ENCODE peak calls at places on chromosomes 16 and 17, in four cellular contexts. Q is choroid plexus epithelial cell, T is glutamatergic neuron, N is heart right ventricle. I is an unnamed sample.

GRCh38 chr16:74438492-74438979 is 17.3 kb upstream of the CLEC18B start:
- DNase-seq in N (no peak), T (no peak), Q (no peak), I (no peak)

GRCh38 chr16:3173892-3174617 is 13.9 kb upstream of the OR1F1 start:
- DNase-seq in Q (no peak), N (no peak), T (peak; percentile 76), I (no peak)

GRCh38 chr17:8124350-8125195 is 667 bp upstream of the HES7 start:
- DNase-seq in N (no peak), T (no peak), Q (peak; percentile 49), I (no peak)

GRCh38 chr17:60154616-60155426 is 5.0 kb downstream of the CA4 start:
- DNase-seq in T (peak; percentile 54), Q (peak; percentile 66), N (peak; percentile 42), I (peak; percentile 26)

GRCh38 chr17:80265205-80266068 is 4.8 kb downstream of the RNF213 start:
- DNase-seq in T (no peak), N (no peak), Q (no peak), I (no peak)

GRCh38 chr16:939941-940340 is 30.8 kb downstream of the LMF1 start:
- DNase-seq in Q (no peak), N (no peak), T (no peak), I (no peak)

GRCh38 chr17:14699569-14700190 is 398.8 kb downstream of the HS3ST3B1 start:
- DNase-seq in Q (no peak), T (no peak), N (no peak), I (no peak)

GRCh38 chr16:68744744-68745280 is 7.7 kb downstream of the CDH1 start:
- DNase-seq in Q (peak; percentile 39), T (no peak), N (no peak), I (no peak)

GRCh38 chr17:61075988-61076387 is 323.7 kb upstream of the TBX2 start:
- DNase-seq in Q (no peak), T (no peak), N (no peak), I (no peak)

GRCh38 chr16:51095890-51096626 is 55.0 kb downstream of the SALL1 start:
- DNase-seq in Q (no peak), N (no peak), T (no peak), I (no peak)

GRCh38 chr17:82795615-82796014 is 43.8 kb downstream of the TBCD start:
- DNase-seq in Q (no peak), T (no peak), N (no peak), I (no peak)

GRCh38 chr17:15967706-15968399 is 22.9 kb downstream of the ADORA2B start:
- DNase-seq in Q (no peak), T (no peak), N (no peak), I (no peak)

DNA sequence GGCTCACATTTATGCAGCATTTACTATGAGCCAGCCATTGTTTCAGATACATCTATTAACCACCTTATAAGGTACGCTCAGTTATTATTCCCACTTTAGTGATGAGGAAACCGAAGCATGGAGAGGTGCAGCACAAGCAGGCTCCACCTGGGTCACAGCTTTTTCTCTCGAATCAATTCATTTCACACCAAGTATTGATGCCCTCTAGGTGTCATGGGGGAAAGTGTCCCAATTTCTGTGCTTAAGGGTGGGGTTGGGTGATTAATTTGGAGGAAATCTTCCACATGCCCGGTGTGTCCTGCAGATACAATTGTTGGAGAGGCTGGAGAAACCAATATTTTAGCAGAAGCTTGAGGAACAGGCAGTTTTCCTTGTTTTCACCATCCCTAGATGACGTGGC is 62.7 kb upstream of the DNAJA2 start:
- DNase-seq in Q (no peak), T (no peak), N (no peak), I (no peak)
- TF ChIP-seq CTCF in Q (no peak), T (no peak), N (no peak), I (no peak)

DNA sequence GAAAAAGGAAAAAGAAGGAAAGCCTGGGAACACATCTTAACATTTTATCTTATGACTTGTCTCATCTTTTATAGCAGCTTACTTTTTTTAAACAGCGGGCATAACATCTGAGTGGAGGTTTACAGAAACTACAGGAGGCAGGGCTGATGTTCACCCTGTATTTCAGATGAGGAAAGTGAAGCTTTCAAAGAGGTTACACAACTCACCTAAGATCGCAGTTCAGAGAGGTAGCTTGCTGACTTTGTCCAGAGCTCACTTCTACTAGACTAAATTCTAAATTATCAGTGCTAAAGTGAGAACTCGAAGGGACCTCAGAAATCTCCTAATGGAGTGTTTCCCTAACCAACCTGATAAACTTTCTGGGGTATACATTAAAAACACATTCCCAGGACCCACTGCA is 3.7 kb downstream of the MBTD1 start:
- DNase-seq in T (no peak), Q (no peak), N (no peak), I (no peak)
- TF ChIP-seq CTCF in T (no peak), Q (no peak), N (no peak), I (no peak)

GRCh38 chr16:81315271-81316175 is 761 bp downstream of the GAN start:
- DNase-seq in N (peak; percentile 53), T (peak; percentile 54), Q (peak; percentile 59), I (peak; percentile 46)
- TF ChIP-seq CTCF in N (no peak), T (no peak), Q (peak; percentile 9), I (no peak)

GRCh38 chr16:83954577-83955016 is 1.6 kb downstream of the OSGIN1 start:
- DNase-seq in N (no peak), Q (peak; percentile 40), T (no peak), I (peak; percentile 83)
- TF ChIP-seq CTCF in N (no peak), Q (peak; percentile 2), T (no peak), I (no peak)

GRCh38 chr17:38460716-38461650 is 32.7 kb downstream of the ARHGAP23 start:
- DNase-seq in Q (no peak), T (no peak), N (no peak), I (no peak)
- TF ChIP-seq CTCF in Q (no peak), T (no peak), N (no peak), I (no peak)

I was measured in CD14-positive monocyte.